ENCODE peak calls at places on chromosomes 12 and 14, in eight cellular contexts. A, X, O, M, V, F, R and J are unnamed samples.

GRCh38 chr12:131758016-131758739 is 47.3 kb downstream of the SFSWAP start:
- DNase-seq in O (no peak), F (no peak), A (no peak), R (no peak), X (no peak), M (no peak), V (no peak), J (no peak)

GRCh38 chr14:71620401-71620800 is 311.8 kb upstream of the RGS6 start:
- DNase-seq in A (no peak), M (no peak), F (no peak), V (peak), X (peak), O (no peak), R (no peak), J (no peak)

GRCh38 chr12:102740157-102741032 is 176.6 kb downstream of the PAH start:
- DNase-seq in F (no peak), O (no peak), V (no peak), X (peak), A (peak), M (no peak), R (no peak), J (peak)

GRCh38 chr12:92462049-92462448 is 240.7 kb upstream of the PLEKHG7 start:
- DNase-seq in A (no peak), F (no peak), X (no peak), M (no peak), V (no peak), O (no peak), R (no peak), J (no peak)

GRCh38 chr12:82517027-82517426 is 158.7 kb downstream of the METTL25 start:
- DNase-seq in R (no peak), A (peak), V (no peak), F (peak), O (no peak), X (no peak), M (no peak), J (no peak)

GRCh38 chr12:12542964-12543363 is 19.7 kb downstream of the DUSP16 start:
- DNase-seq in X (no peak), A (no peak), F (no peak), V (no peak), M (no peak), O (no peak), R (no peak), J (no peak)

GRCh38 chr14:96272777-96273471 is 16.9 kb downstream of the BDKRB1 start:
- DNase-seq in X (peak), O (no peak), R (no peak), V (no peak), M (no peak), F (no peak), A (no peak), J (no peak)

GRCh38 chr12:108854055-108854452 is 3.3 kb downstream of the SSH1 start:
- DNase-seq in V (no peak), A (no peak), M (peak), X (peak), R (no peak), O (no peak), F (no peak), J (no peak)

GRCh38 chr12:89468648-89469326 is 55.8 kb downstream of the GALNT4 start:
- DNase-seq in M (no peak), V (no peak), X (no peak), A (no peak), F (no peak), O (no peak), R (no peak), J (no peak)

GRCh38 chr12:129200576-129200975 is 347.3 kb downstream of the GLT1D1 start:
- DNase-seq in X (no peak), O (no peak), R (no peak), M (no peak), V (no peak), A (no peak), F (no peak), J (no peak)

GRCh38 chr12:95815635-95816212 is 25.2 kb upstream of the NTN4 start:
- DNase-seq in X (peak), F (peak), A (no peak), R (no peak), M (no peak), O (no peak), V (no peak), J (no peak)

GRCh38 chr12:101455685-101456084 is 19.5 kb upstream of the SPIC start:
- DNase-seq in M (no peak), V (no peak), X (no peak), O (no peak), F (peak), A (no peak), R (no peak), J (no peak)
- H3K4me3 ChIP-seq in M (no peak), V (no peak), X (no peak), O (no peak), F (no peak), A (no peak), R (no peak), J (no peak)

GRCh38 chr12:68538722-68539614 is 71.7 kb upstream of the RAP1B start:
- DNase-seq in F (no peak), M (peak), X (peak), V (no peak), R (peak), A (peak), O (no peak), J (no peak)
- H3K4me3 ChIP-seq in F (no peak), M (no peak), X (peak), V (no peak), R (no peak), A (no peak), O (no peak), J (no peak)

DNA sequence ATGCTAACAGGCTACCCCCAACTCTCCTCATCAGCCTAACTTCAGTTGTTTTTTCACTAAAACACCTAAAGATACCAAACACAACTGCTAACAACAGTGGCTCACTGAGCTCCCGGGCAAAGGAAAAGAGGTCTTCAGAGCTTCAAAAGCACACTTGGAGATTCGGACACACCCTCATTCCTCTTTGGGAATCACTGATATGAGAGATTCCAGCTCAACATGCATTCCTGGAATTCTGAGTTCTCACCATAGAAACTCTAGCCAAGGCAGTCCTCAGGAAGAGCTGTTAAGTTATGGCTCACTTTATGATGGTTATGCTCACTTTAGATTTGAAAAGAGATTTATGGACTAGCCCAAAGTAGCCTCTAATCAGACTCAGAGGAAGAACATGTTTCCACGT is 40.1 kb downstream of the STXBP6 start:
- DNase-seq in X (peak), M (no peak), F (no peak), V (no peak), R (no peak), A (peak), O (no peak), J (no peak)
- H3K4me3 ChIP-seq in X (no peak), M (no peak), F (no peak), V (no peak), R (no peak), A (no peak), O (no peak), J (no peak)

GRCh38 chr12:46523446-46523845 is 150.9 kb upstream of the SLC38A2 start:
- DNase-seq in X (no peak), A (peak), F (no peak), R (no peak), V (no peak), M (no peak), O (no peak), J (no peak)

GRCh38 chr12:46522141-46522540 is 149.6 kb upstream of the SLC38A2 start:
- DNase-seq in R (no peak), X (peak), F (no peak), M (no peak), O (no peak), V (no peak), A (no peak), J (no peak)

GRCh38 chr12:46523863-46524770 is 151.5 kb upstream of the SLC38A2 start:
- DNase-seq in O (no peak), M (no peak), F (no peak), V (peak), A (no peak), X (peak), R (no peak), J (peak)

GRCh38 chr12:46526231-46526630 is 153.7 kb upstream of the SLC38A2 start:
- DNase-seq in F (no peak), X (no peak), M (no peak), R (no peak), O (no peak), V (no peak), A (no peak), J (no peak)

DNA sequence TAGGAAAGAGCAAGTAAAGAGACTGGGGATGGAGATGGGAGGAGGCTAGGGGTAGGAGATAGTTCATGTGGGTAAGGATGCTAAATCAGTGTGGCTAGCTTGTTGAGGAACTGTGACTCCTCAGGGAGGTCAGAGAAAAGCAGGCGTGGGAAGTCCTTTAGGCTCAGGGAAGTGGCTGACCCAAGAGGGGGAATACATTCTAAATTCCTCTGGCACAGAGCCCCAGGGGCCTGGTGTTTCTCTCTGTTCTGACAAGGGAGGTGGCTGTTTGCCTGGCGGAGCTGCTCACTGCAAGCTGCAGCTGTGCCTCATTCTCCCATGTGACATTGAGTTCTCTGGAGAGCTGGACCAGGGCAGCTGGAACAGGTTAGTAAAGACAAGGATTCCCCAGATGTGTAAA is 152.2 kb upstream of the SLC38A2 start:
- DNase-seq in R (peak), A (no peak), F (no peak), M (peak), O (peak), V (no peak), X (peak), J (no peak)
- H3K4me3 ChIP-seq in R (no peak), A (no peak), F (no peak), M (no peak), O (no peak), V (no peak), X (no peak), J (no peak)

GRCh38 chr12:53224897-53225634 is 6.9 kb downstream of the RARG start:
- DNase-seq in F (no peak), M (no peak), O (no peak), A (no peak), V (no peak), R (no peak), X (peak), J (no peak)

GRCh38 chr12:53223006-53223305 is 9.1 kb downstream of the RARG start:
- DNase-seq in X (no peak), R (no peak), M (no peak), F (no peak), V (no peak), O (no peak), A (no peak), J (no peak)

GRCh38 chr12:53223391-53224267 is 8.4 kb downstream of the RARG start:
- DNase-seq in F (no peak), A (peak), O (no peak), M (no peak), V (no peak), R (no peak), X (peak), J (no peak)

GRCh38 chr12:53225635-53226424 is 6.2 kb downstream of the RARG start:
- DNase-seq in X (no peak), O (no peak), A (peak), M (no peak), V (no peak), F (no peak), R (no peak), J (no peak)

GRCh38 chr12:53224268-53224896 is 7.6 kb downstream of the RARG start:
- DNase-seq in O (no peak), V (no peak), A (peak), F (no peak), X (no peak), R (peak), M (peak), J (no peak)
- H3K4me3 ChIP-seq in O (no peak), V (no peak), A (no peak), F (no peak), X (no peak), R (no peak), M (no peak), J (no peak)

DNA sequence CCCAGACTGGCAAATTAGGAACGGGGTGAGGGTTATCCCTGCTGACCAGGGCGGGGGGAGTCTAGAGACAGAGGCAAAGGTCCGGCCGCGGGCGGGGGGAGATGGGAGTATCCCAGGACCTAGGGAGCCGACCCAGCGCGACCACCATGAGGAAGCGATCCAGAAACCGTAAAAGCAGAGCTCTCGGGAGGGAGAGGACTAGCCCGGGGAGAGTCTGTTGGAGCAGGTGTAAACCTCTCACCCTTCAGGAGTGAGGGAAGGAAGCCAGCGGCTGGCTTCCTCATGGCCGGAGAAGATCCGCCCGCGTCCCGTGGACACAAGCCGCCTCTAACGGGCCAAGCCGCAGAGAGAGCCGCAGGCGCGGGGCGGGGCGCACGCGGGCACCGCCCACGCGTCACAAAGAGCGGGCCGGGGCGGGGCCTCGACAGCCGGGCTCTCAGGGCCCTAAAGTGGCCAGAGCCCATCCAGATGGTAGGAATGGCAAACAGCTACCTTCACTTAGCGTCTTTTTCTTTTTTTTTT is at the start of gene ACRBP:
- DNase-seq in R (peak), X (peak), V (peak), O (peak), A (peak), F (no peak), M (peak), J (no peak)
- H3K4me3 ChIP-seq in R (peak), X (peak), V (peak), O (no peak), A (peak), F (no peak), M (peak), J (peak)